ENCODE peak calls at places on chromosomes 4 and X, in eight cellular contexts. U is astrocyte of the spinal cord; I is AG08395; Q is HT1080; M is CD8-positive, alpha-beta memory T cell; O is LoVo; G is left lung; B is pancreas. E is an unnamed sample.

GRCh38 chr4:8916251-8916913 is 44.7 kb upstream of the HMX1 start:
- DNase-seq in U (no peak), I (no peak), Q (no peak), M (no peak), O (no peak), G (peak; percentile 55), B (no peak), E (no peak)

GRCh38 chr4:48334236-48334635 is 7.1 kb upstream of the SLAIN2 start:
- DNase-seq in U (no peak), I (no peak), Q (no peak), M (no peak), O (no peak), G (no peak), B (no peak), E (no peak)

GRCh38 chr4:180120114-180120513 is 2123.1 kb upstream of the TENM3 start:
- DNase-seq in U (no peak), I (no peak), Q (no peak), M (no peak), O (no peak), G (no peak), B (no peak), E (no peak)

GRCh38 chr4:69831646-69832325 is 28.2 kb downstream of the SULT1E1 start:
- DNase-seq in U (no peak), I (no peak), Q (no peak), M (no peak), O (no peak), G (peak; percentile 80), B (no peak), E (peak; percentile 5)

GRCh38 chr4:10299601-10300000 is 157.6 kb downstream of the ZNF518B start:
- DNase-seq in U (no peak), I (no peak), Q (peak; percentile 63), M (no peak), O (no peak), G (no peak), B (no peak), E (no peak)

GRCh38 chr4:140675599-140676231 is 80.5 kb downstream of the TBC1D9 start:
- DNase-seq in U (no peak), I (no peak), Q (peak; percentile 61), M (no peak), O (no peak), G (no peak), B (no peak), E (no peak)

GRCh38 chr4:78059524-78059889 is 2.4 kb downstream of the FRAS1 start:
- DNase-seq in U (peak; percentile 66), I (peak; percentile 80), Q (peak; percentile 78), M (no peak), O (peak; percentile 78), G (no peak), B (peak; percentile 57), E (no peak)

GRCh38 chr4:5238106-5238505 is 186.8 kb downstream of the STK32B start:
- DNase-seq in U (no peak), I (peak; percentile 58), Q (no peak), M (no peak), O (no peak), G (no peak), B (no peak), E (no peak)

GRCh38 chrX:71607488-71607887 is 10.8 kb downstream of the CXCR3 start:
- DNase-seq in U (no peak), I (no peak), Q (no peak), M (no peak), O (no peak), G (no peak), B (no peak), E (no peak)

GRCh38 chr4:17316566-17316965 is 195.3 kb downstream of the QDPR start:
- DNase-seq in U (peak; percentile 10), I (no peak), Q (no peak), M (no peak), O (no peak), G (no peak), B (no peak), E (no peak)

GRCh38 chrX:152915541-152916241 is 17.8 kb downstream of the ZNF185 start:
- DNase-seq in U (peak; percentile 76), I (peak; percentile 66), Q (peak; percentile 53), M (no peak), O (no peak), G (no peak), B (no peak), E (peak; percentile 17)

GRCh38 chr4:70705856-70706461 is 15.8 kb upstream of the RUFY3 start:
- DNase-seq in U (no peak), I (peak; percentile 6), Q (no peak), M (no peak), O (no peak), G (no peak), B (no peak), E (no peak)

GRCh38 chr4:38659346-38659745 is 4.7 kb upstream of the KLF3 start:
- DNase-seq in U (no peak), I (no peak), Q (no peak), M (no peak), O (no peak), G (no peak), B (no peak), E (no peak)

GRCh38 chr4:151291485-151291884 is 14.5 kb downstream of the PRSS48 start:
- DNase-seq in U (no peak), I (peak; percentile 14), Q (peak; percentile 62), M (no peak), O (no peak), G (no peak), B (no peak), E (no peak)

GRCh38 chr4:156968479-156968984 is 3.1 kb downstream of the PDGFC start:
- DNase-seq in U (peak; percentile 90), I (peak; percentile 69), Q (peak; percentile 87), M (no peak), O (peak; percentile 72), G (no peak), B (peak; percentile 71), E (peak; percentile 24)

GRCh38 chr4:68865178-68865638 is 49.4 kb downstream of the UGT2B10 start:
- DNase-seq in U (no peak), I (no peak), Q (no peak), M (no peak), O (no peak), G (no peak), B (peak; percentile 44), E (no peak)

GRCh38 chr4:143071351-143071750 is 113.4 kb upstream of the USP38 start:
- DNase-seq in U (no peak), I (no peak), Q (no peak), M (no peak), O (no peak), G (no peak), B (no peak), E (no peak)

GRCh38 chr4:22483551-22483981 is 32.3 kb downstream of the ADGRA3 start:
- DNase-seq in U (peak; percentile 73), I (peak; percentile 10), Q (peak; percentile 28), M (no peak), O (no peak), G (no peak), B (no peak), E (no peak)

GRCh38 chr4:128847074-128847724 is 37.7 kb downstream of the JADE1 start:
- DNase-seq in U (no peak), I (no peak), Q (no peak), M (no peak), O (no peak), G (no peak), B (no peak), E (no peak)

GRCh38 chrX:123267220-123267619 is 83.1 kb downstream of the GRIA3 start:
- DNase-seq in U (peak; percentile 40), I (peak; percentile 38), Q (no peak), M (no peak), O (no peak), G (no peak), B (no peak), E (no peak)

GRCh38 chr4:47933798-47934197 is 19.4 kb upstream of the NFXL1 start:
- DNase-seq in U (peak; percentile 57), I (peak; percentile 42), Q (peak; percentile 46), M (no peak), O (peak; percentile 36), G (no peak), B (no peak), E (peak; percentile 27)

GRCh38 chrX:76253432-76253831 is 80.6 kb downstream of the PBDC1 start:
- DNase-seq in U (peak; percentile 19), I (peak; percentile 30), Q (peak; percentile 3), M (peak; percentile 55), O (no peak), G (no peak), B (peak; percentile 20), E (peak; percentile 33)

GRCh38 chrX:14936561-14936960 is 63.3 kb downstream of the MOSPD2 start:
- DNase-seq in U (peak; percentile 62), I (peak; percentile 72), Q (peak; percentile 79), M (no peak), O (peak; percentile 44), G (no peak), B (no peak), E (no peak)

GRCh38 chr4:60923075-60923474 is 277.1 kb upstream of the ADGRL3 start:
- DNase-seq in U (no peak), I (no peak), Q (no peak), M (no peak), O (no peak), G (no peak), B (no peak), E (no peak)

GRCh38 chr4:152161676-152162330 is 374.1 kb downstream of the FBXW7 start:
- DNase-seq in U (no peak), I (peak; percentile 19), Q (peak; percentile 79), M (no peak), O (no peak), G (no peak), B (no peak), E (no peak)

GRCh38 chr4:182788197-182788596 is 129.0 kb downstream of the DCTD start:
- DNase-seq in U (no peak), I (no peak), Q (no peak), M (no peak), O (no peak), G (no peak), B (no peak), E (no peak)

GRCh38 chrX:134481339-134481738 is 21.4 kb downstream of the HPRT1 start:
- DNase-seq in U (no peak), I (no peak), Q (no peak), M (no peak), O (no peak), G (no peak), B (no peak), E (no peak)

GRCh38 chrX:134186362-134187121 is 50.4 kb upstream of the CCDC160 start:
- DNase-seq in U (no peak), I (no peak), Q (peak; percentile 13), M (peak; percentile 59), O (no peak), G (no peak), B (no peak), E (peak; percentile 18)

GRCh38 chr4:113384600-113384999 is 335.1 kb downstream of the ANK2 start:
- DNase-seq in U (peak; percentile 74), I (peak; percentile 28), Q (peak; percentile 83), M (no peak), O (peak; percentile 19), G (no peak), B (no peak), E (no peak)